ENCODE peak calls at places on chromosomes 13 and 19, in four cellular contexts. U is SK-N-SH, O is Panc1, X is K562. S is an unnamed sample.

GRCh38 chr19:19278315-19278714 is 5.2 kb upstream of the TM6SF2 start:
- DNase-seq in U (peak; percentile 18), O (no peak), X (no peak), S (no peak)

GRCh38 chr19:5827891-5828660 is 11.4 kb downstream of the FUT6 start:
- DNase-seq in U (peak; percentile 100), O (peak; percentile 67), X (peak; percentile 99), S (peak; percentile 97)

GRCh38 chr19:3479177-3479818 is 1.0 kb downstream of the SMIM24 start:
- DNase-seq in U (peak; percentile 78), O (no peak), X (peak; percentile 91), S (peak; percentile 69)

GRCh38 chr13:95660981-95661581 is 15.9 kb upstream of the DNAJC3 start:
- DNase-seq in U (peak; percentile 39), O (no peak), X (peak; percentile 12), S (no peak)

GRCh38 chr19:41427647-41428480 is 690 bp upstream of the B3GNT8 start:
- DNase-seq in U (peak; percentile 56), O (no peak), X (peak; percentile 74), S (peak; percentile 68)

GRCh38 chr13:44326961-44327360 is 46.7 kb upstream of the SERP2 start:
- DNase-seq in U (no peak), O (no peak), X (no peak), S (no peak)

GRCh38 chr13:83895994-83896580 is 13.8 kb upstream of the SLITRK1 start:
- DNase-seq in U (no peak), O (no peak), X (no peak), S (no peak)

GRCh38 chr13:61170791-61171330 is 244.8 kb downstream of the PCDH20 start:
- DNase-seq in U (no peak), O (no peak), X (no peak), S (no peak)

GRCh38 chr13:40430234-40430633 is 236.2 kb downstream of the FOXO1 start:
- DNase-seq in U (peak; percentile 27), O (no peak), X (no peak), S (no peak)

GRCh38 chr13:106847049-106847448 is 279.1 kb upstream of the ARGLU1 start:
- DNase-seq in U (no peak), O (no peak), X (no peak), S (no peak)

GRCh38 chr19:51368366-51369282 is at the start of gene CLDND2:
- DNase-seq in U (no peak), O (no peak), X (peak; percentile 40), S (no peak)

GRCh38 chr19:51367565-51368365 is 1.0 kb downstream of the CLDND2 start:
- DNase-seq in U (peak; percentile 98), O (peak; percentile 63), X (peak; percentile 96), S (peak; percentile 98)

GRCh38 chr19:51365211-51366049 is 758 bp downstream of the ETFB start:
- DNase-seq in U (no peak), O (no peak), X (peak; percentile 49), S (no peak)

GRCh38 chr19:51366050-51366998 is at the start of gene ETFB:
- DNase-seq in U (peak; percentile 96), O (peak; percentile 77), X (peak; percentile 96), S (peak; percentile 95)

GRCh38 chr19:51366999-51367564 is 894 bp upstream of the ETFB start:
- DNase-seq in U (peak; percentile 44), O (no peak), X (no peak), S (no peak)
- TF ChIP-seq SIN3A in U (peak; percentile 27), O (no peak), X (peak; percentile 8), S (no peak)

DNA sequence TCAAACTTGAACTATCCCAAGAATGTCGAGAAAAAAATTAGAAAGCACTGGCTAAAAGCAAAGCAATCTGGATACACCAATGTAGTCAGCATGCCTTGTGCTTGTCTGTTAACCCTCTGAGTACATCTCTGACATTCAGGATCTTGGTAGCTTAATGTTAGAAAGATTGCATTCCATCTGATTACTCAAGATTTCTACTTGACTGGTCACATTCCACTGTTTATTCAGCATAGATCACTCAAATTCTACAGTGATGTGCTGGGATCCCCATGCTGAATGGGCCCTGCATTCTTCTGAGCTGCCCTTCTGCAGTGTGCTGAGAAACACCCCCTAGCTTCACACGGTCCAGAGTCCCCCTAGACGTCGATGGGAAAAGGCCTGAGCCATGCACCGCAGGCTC is 295.4 kb upstream of the MAB21L1 start:
- DNase-seq in U (no peak), O (no peak), X (no peak), S (peak; percentile 3)
- TF ChIP-seq SIN3A in U (peak; percentile 36), O (no peak), X (no peak), S (no peak)

GRCh38 chr13:91576590-91576989 is 178.2 kb downstream of the GPC5 start:
- DNase-seq in U (no peak), O (no peak), X (no peak), S (peak; percentile 63)
- TF ChIP-seq SIN3A in U (no peak), O (no peak), X (no peak), S (no peak)

DNA sequence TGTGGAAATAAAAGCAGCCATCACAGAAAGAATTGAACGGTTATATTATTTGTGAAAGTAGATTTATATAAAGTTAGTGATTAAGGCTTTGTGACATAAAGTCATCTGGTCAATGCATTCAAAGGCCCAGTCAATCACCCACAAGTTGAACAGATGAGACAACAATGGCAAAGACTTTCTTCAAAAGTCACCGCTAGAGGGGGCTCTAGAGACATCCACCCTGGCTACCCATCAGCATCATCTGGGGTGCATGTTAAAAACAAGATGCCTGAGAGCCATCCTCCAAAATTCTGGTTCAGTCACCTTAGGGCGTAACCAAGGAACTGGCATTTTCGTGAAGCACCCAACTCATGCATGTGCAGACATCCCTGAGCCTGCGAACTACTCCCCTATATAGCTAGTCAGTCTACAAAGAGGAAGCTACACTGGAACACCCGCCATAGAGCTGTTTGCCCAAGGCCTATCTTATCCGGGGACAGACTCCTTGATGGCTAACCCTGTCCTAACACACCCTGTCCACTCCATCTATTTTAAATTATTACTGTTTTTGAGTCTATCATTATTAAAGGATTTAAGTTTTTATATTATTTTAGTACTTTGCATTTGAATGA is 970.5 kb downstream of the UQCRFS1 start:
- DNase-seq in U (peak; percentile 44), O (no peak), X (peak; percentile 75), S (peak; percentile 75)
- TF ChIP-seq SIN3A in U (no peak), O (no peak), X (no peak), S (no peak)

GRCh38 chr13:102333320-102334181 is 68.3 kb downstream of the FGF14 start:
- DNase-seq in U (no peak), O (no peak), X (no peak), S (no peak)
- TF ChIP-seq SIN3A in U (no peak), O (no peak), X (no peak), S (no peak)

GRCh38 chr19:2446390-2446789 is 10.4 kb downstream of the LMNB2 start:
- DNase-seq in U (no peak), O (no peak), X (no peak), S (no peak)
- TF ChIP-seq SIN3A in U (no peak), O (no peak), X (no peak), S (no peak)

S was measured in H1.